ENCODE peak calls at places on chromosomes 7 and 10, in nine cellular contexts. X is SW480; J is fibroblast of mammary gland; Z is naive thymus-derived CD4-positive, alpha-beta T cell; N is T-helper 2 cell; O is activated CD8-positive, alpha-beta memory T cell treated with anti-CD3 and anti-CD28 coated beads for 48 hours; S is NCI-H774; U is NCI-H446; B is activated CD4-positive, alpha-beta T cell treated with anti-CD3 and anti-CD28 coated beads for 48 hours. D is an unnamed sample.

GRCh38 chr7:96266015-96266414 is 55.9 kb downstream of the SLC25A13 start:
- DNase-seq in J (no peak), Z (no peak), X (no peak), S (no peak), B (no peak), O (no peak), N (no peak), U (no peak), D (no peak)

GRCh38 chr10:25895856-25896255 is 38.2 kb upstream of the MYO3A start:
- DNase-seq in U (no peak), Z (no peak), O (no peak), B (no peak), J (no peak), N (no peak), X (no peak), S (no peak), D (no peak)

GRCh38 chr7:50720295-50720694 is 62.4 kb downstream of the GRB10 start:
- DNase-seq in O (no peak), B (no peak), U (no peak), J (no peak), X (no peak), Z (no peak), N (no peak), S (no peak), D (no peak)

GRCh38 chr7:29359480-29360093 is 165.0 kb downstream of the CHN2 start:
- DNase-seq in B (no peak), O (no peak), J (no peak), Z (no peak), N (no peak), X (no peak), U (no peak), S (no peak), D (no peak)

GRCh38 chr10:61943699-61944444 is 42.4 kb downstream of the ARID5B start:
- DNase-seq in B (peak; percentile 42), J (peak; percentile 77), S (no peak), N (no peak), O (no peak), X (no peak), Z (peak; percentile 39), U (no peak), D (no peak)

GRCh38 chr7:381211-382117 is 91.5 kb downstream of the FOXL3 start:
- DNase-seq in J (no peak), B (peak; percentile 38), Z (peak; percentile 38), X (no peak), S (no peak), O (no peak), N (no peak), U (no peak), D (peak; percentile 22)

GRCh38 chr7:131076032-131076431 is 251.6 kb upstream of the MKLN1 start:
- DNase-seq in J (peak; percentile 87), U (no peak), X (no peak), N (no peak), Z (no peak), B (no peak), O (no peak), S (no peak), D (no peak)

GRCh38 chr7:70266186-70266585 is 667.9 kb downstream of the AUTS2 start:
- DNase-seq in Z (no peak), N (no peak), O (no peak), U (no peak), X (no peak), S (no peak), J (peak; percentile 55), B (no peak), D (no peak)

GRCh38 chr10:132187421-132188138 is 832 bp downstream of the DPYSL4 start:
- DNase-seq in N (no peak), B (no peak), Z (no peak), X (no peak), S (no peak), O (no peak), U (no peak), J (no peak), D (no peak)